ENCODE peak calls at places on chromosomes 5 and 9, in nine cellular contexts. R, W, B, Q, Z, U, V, C and K are unnamed samples.

GRCh38 chr5:137563646-137564474 is 64.7 kb upstream of the SPOCK1 start:
- DNase-seq in B (no peak), C (peak), U (no peak), V (no peak), Z (no peak), R (peak), Q (no peak), W (peak), K (no peak)

GRCh38 chr5:34534237-34535108 is 121.7 kb upstream of the RAI14 start:
- DNase-seq in B (no peak), C (peak), Z (no peak), W (peak), U (peak), R (no peak), V (no peak), Q (no peak), K (no peak)

GRCh38 chr9:18385676-18386075 is 88.3 kb upstream of the ADAMTSL1 start:
- DNase-seq in U (no peak), B (no peak), Q (no peak), Z (no peak), C (no peak), W (no peak), V (no peak), R (no peak), K (no peak)

GRCh38 chr5:171867786-171868185 is 82.2 kb downstream of the SMIM23 start:
- DNase-seq in R (no peak), Z (no peak), V (no peak), B (no peak), W (peak), C (no peak), U (no peak), Q (no peak), K (no peak)

GRCh38 chr9:109968702-109969450 is 188.9 kb downstream of the PALM2AKAP2 start:
- DNase-seq in R (no peak), W (peak), C (no peak), U (no peak), V (peak), Q (peak), Z (no peak), B (no peak), K (no peak)

GRCh38 chr9:34510032-34510431 is 12.8 kb downstream of the ENHO start:
- DNase-seq in B (no peak), W (no peak), Z (no peak), V (no peak), R (no peak), U (no peak), C (no peak), Q (no peak), K (no peak)

GRCh38 chr9:112041536-112042243 is 133.4 kb downstream of the SUSD1 start:
- DNase-seq in C (peak), Z (peak), U (no peak), B (no peak), R (no peak), W (peak), Q (peak), V (peak), K (no peak)

GRCh38 chr5:7577381-7577780 is 181.4 kb downstream of the ADCY2 start:
- DNase-seq in W (no peak), B (no peak), U (no peak), V (no peak), Q (no peak), Z (no peak), C (no peak), R (no peak), K (no peak)

GRCh38 chr5:122408592-122409219 is 96.7 kb downstream of the SNCAIP start:
- DNase-seq in C (no peak), W (peak), U (no peak), Z (no peak), B (no peak), V (no peak), R (no peak), Q (no peak), K (no peak)

GRCh38 chr5:98927242-98927987 is 1.4 kb downstream of the CHD1 start:
- DNase-seq in R (no peak), Q (peak), B (no peak), W (peak), Z (peak), C (peak), U (peak), V (no peak), K (no peak)

GRCh38 chr5:83377131-83377865 is 94.2 kb upstream of the VCAN start:
- DNase-seq in U (no peak), W (peak), Q (no peak), C (peak), Z (no peak), B (no peak), V (no peak), R (no peak), K (no peak)

GRCh38 chr5:82885657-82886389 is 191.4 kb downstream of the TMEM167A start:
- DNase-seq in C (no peak), B (no peak), V (no peak), R (no peak), Z (peak), W (peak), U (no peak), Q (no peak), K (no peak)

GRCh38 chr5:37355161-37355560 is 15.7 kb downstream of the NUP155 start:
- DNase-seq in V (no peak), Z (no peak), W (no peak), R (no peak), C (no peak), B (no peak), Q (no peak), U (no peak), K (no peak)

GRCh38 chr5:157748740-157749461 is 5.4 kb downstream of the LSM11 start:
- DNase-seq in Q (no peak), R (no peak), Z (no peak), V (no peak), U (no peak), B (no peak), W (peak), C (no peak), K (no peak)

GRCh38 chr5:95817430-95817829 is 5.1 kb downstream of the GLRX start:
- DNase-seq in C (no peak), R (no peak), U (peak), W (peak), Q (peak), B (no peak), V (no peak), Z (no peak), K (no peak)

GRCh38 chr9:4315582-4316215 is 15.8 kb upstream of the GLIS3 start:
- DNase-seq in B (peak), V (peak), Z (peak), R (peak), U (peak), Q (peak), W (peak), C (no peak), K (peak)

GRCh38 chr5:434443-435146 is 8.4 kb upstream of the EXOC3 start:
- DNase-seq in Q (no peak), C (no peak), U (no peak), W (no peak), R (no peak), V (no peak), B (no peak), Z (no peak), K (peak)

GRCh38 chr5:111697881-111698757 is 58.9 kb downstream of the NREP start:
- DNase-seq in Q (peak), R (no peak), W (peak), B (no peak), C (no peak), V (peak), U (peak), Z (no peak), K (no peak)

GRCh38 chr5:133821889-133822288 is 146.5 kb downstream of the C5orf15 start:
- DNase-seq in Z (no peak), C (no peak), W (no peak), U (no peak), Q (no peak), B (no peak), V (no peak), R (no peak), K (no peak)

GRCh38 chr9:99822596-99823391 is 1.1 kb downstream of the NR4A3 start:
- DNase-seq in R (peak), B (peak), C (no peak), W (peak), Q (peak), U (peak), V (peak), Z (no peak), K (peak)

GRCh38 chr9:104856413-104856941 is 71.5 kb downstream of the ABCA1 start:
- DNase-seq in Q (peak), B (no peak), C (no peak), U (no peak), R (no peak), W (peak), Z (peak), V (no peak), K (no peak)

GRCh38 chr5:111649516-111649915 is 107.5 kb downstream of the NREP start:
- DNase-seq in C (no peak), W (no peak), Q (no peak), U (no peak), R (peak), B (no peak), Z (no peak), V (no peak), K (no peak)

GRCh38 chr5:111074244-111074643 is 2.7 kb downstream of the TSLP start:
- DNase-seq in W (no peak), Q (no peak), Z (no peak), R (no peak), V (no peak), U (no peak), B (no peak), C (no peak), K (no peak)

GRCh38 chr9:128394404-128395168 is 23.4 kb downstream of the URM1 start:
- DNase-seq in C (no peak), R (no peak), Z (no peak), Q (peak), U (no peak), B (no peak), V (no peak), W (no peak), K (no peak)

GRCh38 chr5:134247411-134247810 is 21.5 kb upstream of the PPP2CA start:
- DNase-seq in B (no peak), U (no peak), Z (no peak), Q (no peak), R (no peak), C (peak), W (peak), V (no peak), K (no peak)

GRCh38 chr9:94794768-94795167 is 68.3 kb downstream of the AOPEP start:
- DNase-seq in W (no peak), V (no peak), U (no peak), B (no peak), C (no peak), R (no peak), Z (no peak), Q (no peak), K (no peak)

GRCh38 chr9:129202613-129203555 is 24.8 kb upstream of the IER5L start:
- DNase-seq in U (peak), Q (peak), C (peak), V (peak), W (peak), B (peak), Z (peak), R (peak), K (peak)

GRCh38 chr5:125461641-125462072 is 715.2 kb upstream of the ZNF608 start:
- DNase-seq in R (no peak), Z (no peak), V (no peak), U (no peak), B (no peak), Q (no peak), C (no peak), W (peak), K (no peak)

GRCh38 chr5:10759111-10759510 is 1.9 kb downstream of the DAP start:
- DNase-seq in Z (no peak), R (no peak), U (no peak), Q (no peak), V (no peak), C (no peak), B (no peak), W (no peak), K (no peak)

GRCh38 chr9:111759762-111760639 is 34.7 kb downstream of the SHOC1 start:
- DNase-seq in Z (peak), Q (peak), V (no peak), R (no peak), B (peak), U (peak), C (peak), W (peak), K (no peak)

GRCh38 chr5:156595132-156595787 is 254.8 kb upstream of the PPP1R2B start:
- DNase-seq in U (no peak), C (no peak), Q (no peak), R (peak), W (no peak), Z (no peak), V (no peak), B (no peak), K (no peak)

GRCh38 chr9:136171009-136171800 is 33.7 kb downstream of the LHX3 start:
- DNase-seq in Q (peak), C (no peak), B (no peak), R (no peak), W (peak), Z (peak), U (no peak), V (peak), K (peak)

GRCh38 chr5:1881273-1881586 is 1.5 kb downstream of the IRX4 start:
- DNase-seq in U (no peak), Q (peak), B (no peak), V (peak), R (no peak), C (no peak), W (no peak), Z (no peak), K (no peak)

GRCh38 chr5:150540615-150541396 is 32.9 kb downstream of the NDST1 start:
- DNase-seq in C (peak), Z (no peak), U (no peak), B (no peak), V (no peak), R (no peak), W (peak), Q (no peak), K (no peak)

GRCh38 chr9:104682642-104683041 is 11.7 kb upstream of the OR13D1 start:
- DNase-seq in B (no peak), C (peak), R (no peak), V (no peak), W (peak), Z (peak), Q (peak), U (peak), K (no peak)

GRCh38 chr5:14685757-14686156 is 21.2 kb downstream of the OTULIN start:
- DNase-seq in V (no peak), R (no peak), Q (peak), Z (no peak), W (peak), C (no peak), B (peak), U (peak), K (no peak)

GRCh38 chr5:150780180-150780692 is 1.7 kb downstream of the SMIM3 start:
- DNase-seq in B (no peak), W (peak), C (no peak), U (peak), Z (no peak), V (no peak), Q (no peak), R (no peak), K (no peak)

DNA sequence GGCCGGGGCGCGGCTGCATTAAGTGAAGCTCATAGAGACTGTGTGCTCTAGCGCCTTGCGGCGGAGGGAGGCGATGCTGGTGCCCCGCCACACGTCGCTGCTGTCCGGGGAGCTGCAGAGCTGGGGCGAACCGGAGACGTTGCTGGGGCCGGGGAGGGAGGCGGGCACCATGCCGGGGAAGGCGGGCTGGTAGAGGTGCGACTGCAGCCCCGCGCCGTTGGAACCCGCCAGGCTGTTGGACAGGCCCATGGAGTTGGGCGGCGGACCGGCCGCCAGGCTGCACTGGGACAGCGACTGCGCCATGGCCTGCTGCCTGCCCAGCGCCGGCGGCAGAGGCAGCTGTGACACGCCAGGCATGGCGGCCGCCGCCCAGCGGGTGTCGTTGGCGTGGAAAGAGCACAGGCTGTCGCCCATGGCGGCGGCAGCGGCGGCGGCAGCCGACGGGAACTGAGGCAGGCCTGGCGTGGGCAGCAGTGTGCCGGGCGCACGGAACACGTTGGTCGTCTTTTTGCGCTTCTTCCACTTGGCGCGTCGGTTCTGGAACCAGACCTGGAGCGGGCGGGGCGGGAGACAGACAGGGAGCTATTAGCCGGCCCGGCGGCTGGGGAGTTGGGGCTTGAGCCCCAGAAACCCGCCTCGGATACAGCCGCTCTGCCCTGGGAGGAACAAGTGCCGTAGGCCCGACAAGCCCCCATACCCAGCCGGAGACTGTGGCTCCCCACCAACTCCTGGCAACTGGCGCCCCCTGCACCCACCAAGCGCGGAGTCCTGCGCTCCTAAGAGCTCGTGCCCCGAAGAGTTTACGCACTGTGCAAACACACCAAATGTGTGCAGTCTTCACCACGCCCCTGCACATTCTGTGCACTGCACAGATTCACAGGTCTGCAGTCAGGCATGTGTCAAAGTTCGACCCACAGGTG is 8.0 kb downstream of the OTP start:
- DNase-seq in W (no peak), Q (peak), C (no peak), V (peak), U (peak), R (peak), Z (peak), B (no peak), K (peak)
- TF ChIP-seq CTCF in W (no peak), Q (peak), C (no peak), V (peak), U (peak), R (no peak), Z (no peak), B (peak), K (peak)

GRCh38 chr5:127909078-127909477 is 174.5 kb upstream of the SLC12A2 start:
- DNase-seq in Z (peak), R (no peak), V (peak), U (peak), C (peak), B (peak), W (peak), Q (peak), K (no peak)
- TF ChIP-seq CTCF in Z (peak), R (peak), V (peak), U (peak), C (peak), B (peak), W (peak), Q (peak), K (peak)

GRCh38 chr5:78295035-78295961 is 800 bp upstream of the AP3B1 start:
- DNase-seq in U (peak), B (no peak), Z (peak), Q (peak), V (peak), W (no peak), C (no peak), R (no peak), K (no peak)

DNA sequence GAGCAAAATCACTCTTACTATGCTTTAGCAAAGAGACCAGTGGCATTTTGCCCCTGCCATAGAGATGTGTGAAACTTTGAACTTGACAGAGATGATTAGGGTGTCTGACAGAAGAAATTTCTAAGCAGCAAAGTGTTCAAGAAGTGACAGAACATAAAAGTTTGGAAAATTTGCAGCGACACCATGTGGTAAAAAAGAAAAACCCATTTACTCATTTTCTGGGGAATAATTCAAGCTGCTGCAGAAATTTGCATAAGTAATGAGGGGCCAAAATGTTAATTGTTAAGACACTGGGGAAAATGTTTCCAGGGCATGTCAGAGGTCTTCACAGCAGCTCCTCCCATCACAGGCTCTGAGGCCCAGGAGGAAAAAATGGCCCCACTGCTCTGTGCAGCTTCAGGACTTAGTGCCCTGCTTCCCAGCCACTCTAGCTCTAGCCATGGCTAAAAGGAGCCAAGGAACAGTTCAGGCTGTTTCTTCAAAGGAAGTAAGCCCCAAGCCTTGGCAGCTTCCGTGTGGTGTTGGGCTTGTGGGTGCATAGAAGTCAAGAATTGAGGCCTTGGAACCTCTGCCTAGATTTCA is 6.1 kb upstream of the AP3B1 start:
- DNase-seq in Z (no peak), U (no peak), B (no peak), Q (no peak), R (no peak), W (peak), C (no peak), V (no peak), K (no peak)
- TF ChIP-seq CTCF in Z (no peak), U (peak), B (peak), Q (peak), R (peak), W (peak), C (peak), V (peak), K (no peak)

DNA sequence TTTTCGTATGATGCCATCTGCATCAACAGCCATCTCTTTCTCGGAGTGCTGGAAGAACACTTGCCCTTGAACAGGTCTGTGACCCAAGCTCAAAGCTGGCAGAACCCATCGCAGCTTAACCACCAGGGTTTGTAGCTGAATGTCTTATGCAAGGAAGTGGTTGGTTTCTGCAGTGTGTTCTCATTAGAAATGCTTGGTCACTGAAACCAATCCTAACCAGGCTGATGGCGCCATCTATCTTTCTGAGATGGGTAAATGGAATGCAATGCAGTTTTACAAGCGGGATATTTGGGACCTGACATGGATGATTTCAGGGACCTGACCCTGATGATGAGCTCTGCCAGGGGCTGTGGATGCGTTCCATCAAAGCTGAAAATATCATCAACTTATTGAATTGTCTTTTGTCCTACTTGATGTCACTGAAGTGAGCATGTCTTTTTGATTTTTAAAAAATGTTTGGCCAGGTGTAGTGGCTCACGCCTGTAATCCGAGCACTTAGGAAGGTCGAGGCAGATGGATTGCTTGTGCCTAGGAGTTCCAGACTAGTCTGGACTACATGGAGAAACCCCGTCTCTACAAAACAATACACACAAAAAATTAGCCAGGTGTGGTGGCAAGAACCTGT is 28.7 kb downstream of the DMRT3 start:
- DNase-seq in V (peak), C (peak), R (no peak), B (peak), W (peak), U (peak), Q (peak), Z (peak), K (peak)
- TF ChIP-seq CTCF in V (peak), C (peak), R (peak), B (peak), W (peak), U (peak), Q (peak), Z (no peak), K (peak)

GRCh38 chr5:141951341-141951781 is 6.6 kb downstream of the PCDH12 start:
- DNase-seq in Z (peak), C (no peak), W (peak), B (no peak), V (peak), R (no peak), U (peak), Q (peak), K (peak)
- TF ChIP-seq CTCF in Z (peak), C (no peak), W (peak), B (peak), V (peak), R (peak), U (peak), Q (peak), K (peak)

GRCh38 chr5:147515269-147515668 is 5.4 kb upstream of the DPYSL3 start:
- DNase-seq in B (no peak), Q (peak), R (no peak), W (no peak), C (no peak), U (no peak), V (no peak), Z (no peak), K (no peak)

GRCh38 chr5:147519380-147519779 is 9.5 kb upstream of the DPYSL3 start:
- DNase-seq in Q (no peak), U (no peak), C (no peak), B (no peak), W (no peak), V (no peak), Z (no peak), R (no peak), K (no peak)

GRCh38 chr5:147517383-147517782 is 7.5 kb upstream of the DPYSL3 start:
- DNase-seq in U (no peak), R (no peak), W (no peak), B (no peak), Q (no peak), C (no peak), V (no peak), Z (no peak), K (no peak)

GRCh38 chr5:147522435-147522834 is 12.6 kb upstream of the DPYSL3 start:
- DNase-seq in W (no peak), B (no peak), U (no peak), C (no peak), Z (no peak), V (no peak), Q (peak), R (no peak), K (no peak)

GRCh38 chr5:147520450-147520849 is 10.6 kb upstream of the DPYSL3 start:
- DNase-seq in Z (no peak), U (no peak), V (no peak), W (peak), R (no peak), B (no peak), C (no peak), Q (peak), K (no peak)
- TF ChIP-seq CTCF in Z (no peak), U (no peak), V (no peak), W (no peak), R (no peak), B (no peak), C (no peak), Q (no peak), K (no peak)